ENCODE peak calls at places on chromosomes 2 and 18, in eight cellular contexts. T, Z, U, G, L, D, K and B are unnamed samples.

GRCh38 chr2:80075719-80076118 is 228.8 kb downstream of the LRRTM1 start:
- DNase-seq in T (no peak), Z (no peak), U (no peak), G (no peak), L (no peak), D (no peak), K (no peak), B (no peak)

GRCh38 chr18:21298351-21298750 is 56.3 kb downstream of the GREB1L start:
- DNase-seq in T (no peak), Z (no peak), U (no peak), G (no peak), L (no peak), D (no peak), K (no peak), B (no peak)

GRCh38 chr2:20447437-20448245 is 767 bp downstream of the RHOB start:
- DNase-seq in T (no peak), Z (no peak), U (no peak), G (peak), L (no peak), D (peak), K (peak), B (no peak)

GRCh38 chr18:318791-319291 is 51.0 kb upstream of the THOC1 start:
- DNase-seq in T (peak), Z (no peak), U (no peak), G (no peak), L (no peak), D (no peak), K (no peak), B (no peak)

GRCh38 chr18:79393181-79393598 is 2.5 kb upstream of the NFATC1 start:
- DNase-seq in T (peak), Z (no peak), U (no peak), G (no peak), L (no peak), D (no peak), K (no peak), B (no peak)

GRCh38 chr18:37539236-37539635 is 26.4 kb downstream of the CELF4 start:
- DNase-seq in T (no peak), Z (no peak), U (no peak), G (no peak), L (no peak), D (no peak), K (no peak), B (no peak)

GRCh38 chr2:15700610-15701325 is 109.1 kb downstream of the DDX1 start:
- DNase-seq in T (no peak), Z (no peak), U (no peak), G (no peak), L (no peak), D (no peak), K (no peak), B (no peak)

GRCh38 chr18:36685580-36685979 is 143.2 kb downstream of the TPGS2 start:
- DNase-seq in T (no peak), Z (no peak), U (no peak), G (no peak), L (no peak), D (no peak), K (no peak), B (no peak)

GRCh38 chr2:174775586-174775985 is 11.3 kb upstream of the CHRNA1 start:
- DNase-seq in T (no peak), Z (no peak), U (no peak), G (no peak), L (no peak), D (no peak), K (no peak), B (no peak)

GRCh38 chr2:219597552-219598307 is at the start of gene STK11IP:
- DNase-seq in T (peak), Z (peak), U (peak), G (peak), L (peak), D (peak), K (peak), B (peak)

GRCh38 chr2:16425462-16426336 is 239.9 kb downstream of the CYRIA start:
- DNase-seq in T (no peak), Z (no peak), U (no peak), G (no peak), L (no peak), D (peak), K (no peak), B (no peak)

GRCh38 chr18:67302043-67302442 is 214.5 kb downstream of the DSEL start:
- DNase-seq in T (no peak), Z (no peak), U (no peak), G (no peak), L (no peak), D (no peak), K (no peak), B (no peak)

GRCh38 chr2:20430461-20431302 is 16.2 kb upstream of the RHOB start:
- DNase-seq in T (no peak), Z (no peak), U (no peak), G (peak), L (no peak), D (no peak), K (peak), B (no peak)

GRCh38 chr2:39241588-39241987 is 2.2 kb downstream of the CDKL4 start:
- DNase-seq in T (no peak), Z (no peak), U (no peak), G (no peak), L (no peak), D (no peak), K (no peak), B (no peak)